ENCODE peak calls at places on chromosomes 5 and 9, in nine cellular contexts. M is spleen, U is transverse colon, N is aorta, V is colonic mucosa, Q is tibial artery, D is HCT116, Z is neural progenitor cell, B is heart left ventricle. X is an unnamed sample.

GRCh38 chr9:4065054-4065453 is 234.8 kb downstream of the GLIS3 start:
- DNase-seq in V (no peak), B (no peak), Z (peak; percentile 33), N (no peak), U (no peak), Q (no peak), M (no peak), D (no peak), X (no peak)

GRCh38 chr9:134846187-134846586 is 34.4 kb upstream of the FCN2 start:
- DNase-seq in V (no peak), N (peak; percentile 38), Q (no peak), Z (no peak), B (no peak), M (no peak), U (no peak), D (no peak), X (no peak)

GRCh38 chr9:16803648-16804047 is 66.8 kb downstream of the BNC2 start:
- DNase-seq in U (no peak), Z (no peak), M (no peak), V (no peak), D (no peak), B (no peak), Q (no peak), N (no peak), X (no peak)

GRCh38 chr5:157388148-157388547 is 71.9 kb upstream of the NIPAL4 start:
- DNase-seq in Q (no peak), U (no peak), M (no peak), V (no peak), N (no peak), B (no peak), Z (no peak), D (no peak), X (no peak)

GRCh38 chr5:15577132-15577531 is 77.2 kb downstream of the FBXL7 start:
- DNase-seq in Q (no peak), B (peak; percentile 58), N (no peak), D (no peak), Z (no peak), M (no peak), U (no peak), V (no peak), X (no peak)

GRCh38 chr5:117054808-117055398 is 480.3 kb upstream of the SEMA6A start:
- DNase-seq in U (no peak), B (no peak), Z (no peak), D (no peak), Q (no peak), V (no peak), M (no peak), N (no peak), X (no peak)

GRCh38 chr5:57441557-57441956 is 41.1 kb downstream of the ACTBL2 start:
- DNase-seq in Z (no peak), V (no peak), Q (no peak), B (no peak), U (no peak), N (no peak), M (no peak), D (no peak), X (no peak)

GRCh38 chr9:109989296-109989695 is 209.3 kb downstream of the PALM2AKAP2 start:
- DNase-seq in N (no peak), V (no peak), Z (no peak), D (no peak), M (no peak), B (no peak), U (no peak), Q (no peak), X (no peak)

GRCh38 chr5:120604898-120605297 is 140.8 kb downstream of the PRR16 start:
- DNase-seq in M (no peak), N (no peak), Q (no peak), D (peak; percentile 31), Z (no peak), B (no peak), U (no peak), V (no peak), X (no peak)

GRCh38 chr9:98992885-98993569 is 49.3 kb downstream of the COL15A1 start:
- DNase-seq in N (no peak), Q (no peak), M (no peak), U (no peak), B (no peak), D (no peak), Z (no peak), V (no peak), X (no peak)

GRCh38 chr9:91422832-91423711 is 560 bp downstream of the NFIL3 start:
- DNase-seq in Z (peak; percentile 84), N (peak; percentile 73), D (no peak), B (peak; percentile 71), V (peak; percentile 74), Q (peak; percentile 85), U (peak; percentile 75), M (peak; percentile 90), X (peak; percentile 63)

GRCh38 chr5:142353093-142353472 is 28.3 kb upstream of the SPRY4 start:
- DNase-seq in V (no peak), U (no peak), Q (no peak), N (no peak), M (no peak), D (no peak), Z (no peak), B (no peak), X (no peak)

GRCh38 chr9:27352457-27353188 is 55.7 kb upstream of the EQTN start:
- DNase-seq in Z (no peak), Q (no peak), U (no peak), N (peak; percentile 69), B (no peak), M (no peak), D (no peak), V (no peak), X (no peak)

GRCh38 chr5:16550316-16550952 is 66.4 kb downstream of the RETREG1 start:
- DNase-seq in Z (peak; percentile 68), M (no peak), N (no peak), V (peak; percentile 65), Q (no peak), B (peak; percentile 39), U (peak; percentile 47), D (peak; percentile 56), X (no peak)

GRCh38 chr5:33843579-33843978 is 48.2 kb downstream of the ADAMTS12 start:
- DNase-seq in B (no peak), M (no peak), Z (no peak), U (no peak), N (no peak), Q (no peak), D (no peak), V (no peak), X (no peak)

GRCh38 chr5:175750476-175751080 is 92.7 kb downstream of the HRH2 start:
- DNase-seq in Q (no peak), B (no peak), U (no peak), Z (no peak), N (no peak), D (no peak), V (no peak), M (no peak), X (no peak)

GRCh38 chr5:150496098-150496497 is 11.8 kb upstream of the NDST1 start:
- DNase-seq in Z (no peak), V (no peak), M (no peak), B (no peak), N (no peak), U (no peak), D (no peak), Q (no peak), X (no peak)
- H3K4me1 ChIP-seq in Z (peaks cover 60% of the 10 kb centered on the region), V (peaks cover 13% of the 10 kb centered on the region), M (peaks cover 95% of the 10 kb centered on the region), B (peaks cover 53% of the 10 kb centered on the region), N (peaks cover 15% of the 10 kb centered on the region), U (peaks cover 45% of the 10 kb centered on the region), D (peaks cover 31% of the 10 kb centered on the region), Q (peaks cover 17% of the 10 kb centered on the region), X (peaks cover 61% of the 10 kb centered on the region)

GRCh38 chr9:120931278-120932085 is 4.9 kb upstream of the TRAF1 start:
- DNase-seq in U (no peak), Q (peak; percentile 65), Z (no peak), N (peak; percentile 77), V (no peak), B (no peak), M (no peak), D (no peak), X (peak; percentile 22)
- H3K27ac ChIP-seq in U (peak overlapping the region; percentile 71), Q (peak overlapping the region; percentile 94), Z (no peak overlapping the region), N (peak overlapping the region; percentile 100), V (peak overlapping the region; percentile 69), B (peak overlapping the region; percentile 73), M (peak overlapping the region; percentile 96), D (no peak overlapping the region), X (peak overlapping the region; percentile 97)

DNA sequence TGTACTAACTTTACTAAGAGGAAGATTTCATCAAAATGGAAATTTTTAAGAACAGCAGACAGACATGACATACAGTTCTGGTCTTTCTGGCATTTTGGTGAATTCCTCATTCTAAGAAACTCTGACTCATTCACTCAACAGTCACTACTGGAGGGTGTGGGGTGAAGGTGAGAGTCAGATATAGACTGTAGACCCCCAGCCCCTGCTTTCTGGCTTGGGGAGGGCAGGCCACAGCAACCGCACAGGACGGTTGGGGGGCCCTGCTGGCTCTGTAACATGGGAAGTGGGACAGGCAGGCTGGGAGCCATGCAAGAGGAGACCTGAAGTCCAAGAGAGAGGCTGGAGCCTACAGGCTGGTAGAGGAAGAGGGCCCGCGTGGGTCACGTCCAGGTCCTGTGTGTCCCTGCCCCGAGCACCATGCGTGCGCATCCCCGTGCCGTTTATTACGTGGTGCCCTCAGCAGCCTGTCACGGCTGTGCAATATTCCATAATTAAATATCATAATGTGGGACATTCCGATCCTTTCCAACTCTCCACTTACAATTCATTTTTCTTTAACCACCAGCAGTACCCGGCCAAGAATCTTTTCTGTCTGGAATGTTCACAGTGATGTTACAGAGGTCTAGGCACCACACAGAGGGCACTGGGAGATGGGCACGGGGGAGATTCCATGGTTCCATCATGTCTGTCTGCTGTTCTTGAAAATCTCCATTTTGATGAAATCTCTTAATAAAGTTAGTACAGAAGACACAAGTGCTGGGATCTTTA is 75.6 kb downstream of the SEMA4D start:
- DNase-seq in B (no peak), U (no peak), V (no peak), Q (no peak), Z (no peak), D (no peak), M (peak; percentile 74), N (no peak), X (no peak)
- H3K4me1 ChIP-seq in B (no peaks in the 10 kb centered on the region), U (peaks cover 6% of the 10 kb centered on the region), V (peaks cover 4% of the 10 kb centered on the region), Q (no peaks in the 10 kb centered on the region), Z (peaks cover 3% of the 10 kb centered on the region), D (peaks cover 2% of the 10 kb centered on the region), M (peaks cover 100% of the 10 kb centered on the region), N (no peaks in the 10 kb centered on the region), X (peaks cover 11% of the 10 kb centered on the region)

GRCh38 chr9:68979538-68980314 is 34.2 kb downstream of the PRKACG start:
- DNase-seq in N (no peak), B (peak; percentile 80), Q (no peak), M (no peak), V (peak; percentile 25), Z (no peak), U (peak; percentile 26), D (no peak), X (no peak)
- H3K27ac ChIP-seq in N (no peak overlapping the region), B (peak overlapping the region; percentile 80), Q (no peak overlapping the region), M (no peak overlapping the region), V (peak overlapping the region; percentile 80), Z (no peak overlapping the region), U (peak overlapping the region; percentile 65), D (no peak overlapping the region), X (peak overlapping the region; percentile 17)

DNA sequence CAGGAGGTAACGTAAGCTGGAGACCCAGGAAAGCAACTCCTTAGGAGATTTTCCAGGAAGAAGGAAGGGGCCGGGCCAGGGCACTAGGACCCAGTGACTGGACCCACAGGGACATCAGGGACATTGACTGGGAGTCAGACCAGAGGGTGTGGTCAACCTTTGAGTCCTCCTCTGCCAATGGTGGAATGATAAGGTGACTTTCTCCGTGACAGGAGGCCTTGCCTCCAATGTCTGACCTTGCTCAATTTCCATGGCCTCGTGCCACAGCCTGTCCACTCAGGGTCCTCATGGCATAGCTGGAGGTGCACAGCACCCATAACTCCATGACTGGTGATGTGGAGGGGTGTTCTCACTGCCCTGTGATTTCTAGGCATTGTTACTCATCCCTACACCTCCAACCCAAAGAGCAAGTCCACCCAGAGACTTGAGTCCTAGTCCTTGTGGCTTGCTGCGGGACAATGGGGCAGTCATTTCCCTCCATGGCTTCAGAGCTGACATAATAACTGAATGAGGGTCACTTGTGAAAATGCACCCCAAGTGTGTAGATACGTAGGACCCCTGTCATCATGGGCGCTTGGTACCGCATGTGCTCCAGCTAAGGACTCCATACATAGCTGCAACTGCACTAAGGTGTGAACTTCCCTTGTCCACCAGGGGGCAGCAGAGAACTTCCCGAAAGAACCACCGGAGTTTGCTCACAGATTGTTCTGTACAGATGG is 4.1 kb upstream of the AMBP start:
- DNase-seq in Q (peak; percentile 90), D (peak; percentile 70), M (peak; percentile 88), B (peak; percentile 87), Z (peak; percentile 94), U (peak; percentile 92), N (peak; percentile 91), V (peak; percentile 96), X (peak; percentile 94)
- H3K4me1 ChIP-seq in Q (no peaks in the 10 kb centered on the region), D (no peaks in the 10 kb centered on the region), M (peaks cover 4% of the 10 kb centered on the region), B (no peaks in the 10 kb centered on the region), Z (no peaks in the 10 kb centered on the region), U (peaks cover 32% of the 10 kb centered on the region), N (no peaks in the 10 kb centered on the region), V (peaks cover 5% of the 10 kb centered on the region), X (peaks cover 59% of the 10 kb centered on the region)

X was measured in stomach.